ENCODE peak calls at places on chromosomes 11 and 22, in seven cellular contexts. C is stimulated activated CD8-positive, alpha-beta memory T cell treated with anti-CD3 and anti-CD28 coated beads, Interleukin-7, amount 100 ng/mL, for 48 hours; X is HuH-7.5; O is A549; N is NCI-H446 treated with DMSO at 0.1 percent for 48 hours; J is kidney glomerular epithelial cell; P is activated T-cell treated with anti-CD3 and anti-CD28 coated beads, Interleukin-2, amount 50 U/mL, for 72 hours. M is an unnamed sample.

GRCh38 chr22:27251563-27251962 is 550.0 kb downstream of the MN1 start:
- DNase-seq in O (no peak), P (no peak), C (no peak), J (no peak), N (no peak), X (no peak), M (no peak)

GRCh38 chr22:44419429-44419828 is 78.6 kb downstream of the RTL6 start:
- DNase-seq in X (no peak), C (no peak), O (no peak), J (no peak), N (no peak), P (no peak), M (no peak)

GRCh38 chr22:38863531-38864131 is 8.4 kb downstream of the CBX6 start:
- DNase-seq in O (no peak), C (no peak), J (no peak), N (no peak), X (no peak), P (no peak), M (no peak)

GRCh38 chr11:74256370-74257133 is 54.9 kb downstream of the P4HA3 start:
- DNase-seq in X (no peak), O (no peak), P (no peak), N (no peak), J (no peak), C (no peak), M (no peak)

GRCh38 chr11:63560506-63561179 is 2.5 kb downstream of the PLAAT2 start:
- DNase-seq in O (no peak), N (no peak), P (no peak), X (no peak), C (no peak), J (no peak), M (no peak)

GRCh38 chr11:63274776-63275175 is 31.4 kb upstream of the SLC22A25 start:
- DNase-seq in J (no peak), C (no peak), X (no peak), N (no peak), P (no peak), O (peak; percentile 35), M (no peak)

GRCh38 chr11:118241191-118242098 is 10.7 kb downstream of the MPZL3 start:
- DNase-seq in J (no peak), O (no peak), N (no peak), X (no peak), P (peak; percentile 79), C (peak; percentile 75), M (peak; percentile 74)

GRCh38 chr11:1410366-1411291 is 20.9 kb downstream of the BRSK2 start:
- DNase-seq in O (no peak), P (no peak), X (no peak), J (no peak), C (no peak), N (peak; percentile 26), M (no peak)

GRCh38 chr22:46175631-46176030 is 25.3 kb downstream of the PPARA start:
- DNase-seq in N (no peak), X (no peak), J (peak; percentile 15), P (no peak), C (no peak), O (no peak), M (no peak)

GRCh38 chr11:8480858-8481257 is 113.2 kb downstream of the STK33 start:
- DNase-seq in C (no peak), J (no peak), X (no peak), N (no peak), P (no peak), O (no peak), M (no peak)

GRCh38 chr22:46522743-46523300 is 14.6 kb downstream of the CELSR1 start:
- DNase-seq in O (no peak), C (no peak), X (peak; percentile 63), P (no peak), J (no peak), N (no peak), M (no peak)